ENCODE peak calls at places on chromosome 21, in eight cellular contexts. One of them, this sample, is unnamed.

GRCh38 chr21:19181604-19182140 is 778.1 kb upstream of the TMPRSS15 start:
- DNase-seq in GM23338: no peak
- DNase-seq in body of pancreas: no peak
- DNase-seq in CD4-positive, alpha-beta memory T cell: no peak
- DNase-seq in HepG2: no peak
- DNase-seq in heart right ventricle: no peak
- DNase-seq in upper lobe of right lung: no peak
- DNase-seq in adrenal gland: no peak
- DNase-seq in this sample: no peak

GRCh38 chr21:32134441-32135159 is 144.2 kb downstream of the MIS18A start:
- DNase-seq in GM23338: no peak
- DNase-seq in body of pancreas: no peak
- DNase-seq in CD4-positive, alpha-beta memory T cell: no peak
- DNase-seq in HepG2: no peak
- DNase-seq in heart right ventricle: no peak
- DNase-seq in upper lobe of right lung: no peak
- DNase-seq in adrenal gland: no peak
- DNase-seq in this sample: no peak

GRCh38 chr21:27268290-27268689 is 301.4 kb upstream of the ADAMTS5 start:
- DNase-seq in GM23338: no peak
- DNase-seq in body of pancreas: no peak
- DNase-seq in CD4-positive, alpha-beta memory T cell: no peak
- DNase-seq in HepG2: no peak
- DNase-seq in heart right ventricle: no peak
- DNase-seq in upper lobe of right lung: no peak
- DNase-seq in adrenal gland: no peak
- DNase-seq in this sample: no peak

GRCh38 chr21:19648376-19648775 is 1244.8 kb upstream of the TMPRSS15 start:
- DNase-seq in GM23338: no peak
- DNase-seq in body of pancreas: no peak
- DNase-seq in CD4-positive, alpha-beta memory T cell: no peak
- DNase-seq in HepG2: no peak
- DNase-seq in heart right ventricle: no peak
- DNase-seq in upper lobe of right lung: no peak
- DNase-seq in adrenal gland: no peak
- DNase-seq in this sample: no peak

GRCh38 chr21:31490471-31490870 is 146.4 kb upstream of the TIAM1 start:
- DNase-seq in GM23338: no peak
- DNase-seq in body of pancreas: no peak
- DNase-seq in CD4-positive, alpha-beta memory T cell: no peak
- DNase-seq in HepG2: no peak
- DNase-seq in heart right ventricle: no peak
- DNase-seq in upper lobe of right lung: no peak
- DNase-seq in adrenal gland: no peak
- DNase-seq in this sample: no peak

GRCh38 chr21:23130308-23130707 is 2132.1 kb downstream of the NCAM2 start:
- DNase-seq in GM23338: peak; percentile 4
- DNase-seq in body of pancreas: no peak
- DNase-seq in CD4-positive, alpha-beta memory T cell: no peak
- DNase-seq in HepG2: no peak
- DNase-seq in heart right ventricle: no peak
- DNase-seq in upper lobe of right lung: no peak
- DNase-seq in adrenal gland: no peak
- DNase-seq in this sample: no peak

GRCh38 chr21:26881504-26882228 is 36.5 kb upstream of the ADAMTS1 start:
- DNase-seq in GM23338: peak; percentile 44
- DNase-seq in body of pancreas: no peak
- DNase-seq in CD4-positive, alpha-beta memory T cell: no peak
- DNase-seq in HepG2: no peak
- DNase-seq in heart right ventricle: no peak
- DNase-seq in upper lobe of right lung: no peak
- DNase-seq in adrenal gland: no peak
- DNase-seq in this sample: no peak

GRCh38 chr21:9837946-9838801 is 683.2 kb upstream of the TPTE start:
- DNase-seq in GM23338: no peak
- DNase-seq in body of pancreas: no peak
- DNase-seq in CD4-positive, alpha-beta memory T cell: no peak
- DNase-seq in HepG2: no peak
- DNase-seq in heart right ventricle: no peak
- DNase-seq in upper lobe of right lung: peak; percentile 71
- DNase-seq in adrenal gland: no peak
- DNase-seq in this sample: no peak

GRCh38 chr21:10521091-10521598 is at the start of gene TPTE:
- DNase-seq in GM23338: no peak
- DNase-seq in body of pancreas: no peak
- DNase-seq in CD4-positive, alpha-beta memory T cell: no peak
- DNase-seq in HepG2: no peak
- DNase-seq in heart right ventricle: no peak
- DNase-seq in upper lobe of right lung: no peak
- DNase-seq in adrenal gland: no peak
- DNase-seq in this sample: no peak

GRCh38 chr21:44002511-44002910 is 9.6 kb upstream of the TRAPPC10 start:
- DNase-seq in GM23338: no peak
- DNase-seq in body of pancreas: no peak
- DNase-seq in CD4-positive, alpha-beta memory T cell: no peak
- DNase-seq in HepG2: no peak
- DNase-seq in heart right ventricle: no peak
- DNase-seq in upper lobe of right lung: no peak
- DNase-seq in adrenal gland: no peak
- DNase-seq in this sample: no peak

DNA sequence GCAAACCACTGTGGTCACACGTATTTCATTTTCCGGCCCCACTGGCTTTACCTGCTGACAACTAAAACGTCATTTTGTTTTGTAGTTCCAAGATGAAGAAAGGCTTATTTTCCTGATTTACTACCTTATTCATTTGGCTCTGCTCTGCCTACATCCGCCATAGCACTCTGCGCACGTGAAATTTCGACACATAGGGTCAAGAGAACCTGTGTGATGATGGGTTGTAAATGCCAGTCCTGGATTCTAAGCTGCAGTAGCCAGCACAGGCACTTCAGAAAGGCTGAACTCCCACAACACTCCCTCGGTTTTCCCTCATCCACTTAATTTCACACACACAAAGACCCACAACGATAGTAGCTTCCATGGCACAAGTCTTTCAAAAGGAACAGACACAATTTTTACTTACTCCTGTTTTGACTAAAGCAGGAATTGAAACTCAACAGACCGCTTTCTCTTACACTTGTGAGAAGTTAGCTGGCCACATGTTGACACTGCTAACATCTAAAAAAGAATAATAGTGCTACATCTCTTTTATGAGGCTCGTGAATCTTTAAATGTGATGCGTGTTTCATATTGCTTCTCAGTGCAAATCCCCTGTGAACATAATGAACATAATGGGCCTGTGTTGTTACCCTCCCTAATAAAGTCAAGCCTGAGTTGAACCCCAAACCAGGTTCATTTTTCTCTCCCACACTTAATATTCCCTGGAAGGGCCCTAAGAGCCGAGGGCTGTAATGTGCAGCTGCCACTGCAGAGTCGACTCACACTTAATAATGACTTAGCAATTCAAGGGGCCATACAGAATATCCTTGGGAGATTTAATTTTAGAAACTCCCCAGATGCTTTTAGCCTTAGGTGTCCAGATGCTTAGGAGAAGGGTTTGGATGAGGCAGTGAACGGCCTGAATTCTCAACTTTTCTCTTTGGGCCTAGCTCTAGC is 1.5 kb upstream of the RUNX1 start:
- DNase-seq in GM23338: no peak
- DNase-seq in body of pancreas: no peak
- DNase-seq in CD4-positive, alpha-beta memory T cell: no peak
- DNase-seq in HepG2: no peak
- DNase-seq in heart right ventricle: no peak
- DNase-seq in upper lobe of right lung: no peak
- DNase-seq in adrenal gland: no peak
- DNase-seq in this sample: peak; percentile 29
- H3K4me3 ChIP-seq in GM23338: no peak overlapping the region
- H3K4me3 ChIP-seq in body of pancreas: no peak overlapping the region
- H3K4me3 ChIP-seq in CD4-positive, alpha-beta memory T cell: no peak overlapping the region
- H3K4me3 ChIP-seq in HepG2: no peak overlapping the region
- H3K4me3 ChIP-seq in heart right ventricle: no peak overlapping the region
- H3K4me3 ChIP-seq in upper lobe of right lung: no peak overlapping the region
- H3K4me3 ChIP-seq in adrenal gland: no peak overlapping the region
- H3K4me3 ChIP-seq in this sample: no peak overlapping the region

DNA sequence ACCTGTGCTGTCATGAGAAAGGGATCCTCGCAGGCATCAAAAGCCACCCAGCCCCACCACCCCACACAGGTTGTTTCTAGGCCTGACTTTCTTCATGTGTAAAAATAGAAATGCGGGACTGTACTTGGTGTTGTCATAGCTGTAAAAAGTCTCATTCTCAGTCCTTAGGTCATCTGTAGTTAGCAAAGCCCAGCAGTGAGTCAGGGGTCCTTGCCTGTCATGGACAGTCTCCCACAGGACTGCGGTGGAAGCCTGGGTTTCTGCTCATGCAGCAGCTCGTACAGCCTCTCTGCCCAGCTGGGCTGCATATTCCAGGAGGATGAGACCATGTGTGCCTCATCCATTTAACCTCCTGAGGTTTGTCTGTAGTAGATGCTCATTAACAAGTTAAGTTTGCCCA is 58.2 kb downstream of the MRPS6 start:
- DNase-seq in GM23338: no peak
- DNase-seq in body of pancreas: no peak
- DNase-seq in CD4-positive, alpha-beta memory T cell: no peak
- DNase-seq in HepG2: no peak
- DNase-seq in heart right ventricle: no peak
- DNase-seq in upper lobe of right lung: no peak
- DNase-seq in adrenal gland: no peak
- DNase-seq in this sample: no peak
- H3K27ac ChIP-seq in GM23338: no peak overlapping the region
- H3K27ac ChIP-seq in body of pancreas: no peak overlapping the region
- H3K27ac ChIP-seq in CD4-positive, alpha-beta memory T cell: no peak overlapping the region
- H3K27ac ChIP-seq in HepG2: no peak overlapping the region
- H3K27ac ChIP-seq in heart right ventricle: no peak overlapping the region
- H3K27ac ChIP-seq in upper lobe of right lung: no peak overlapping the region
- H3K27ac ChIP-seq in adrenal gland: peak overlapping the region; percentile 14
- H3K27ac ChIP-seq in this sample: no peak overlapping the region

GRCh38 chr21:42320791-42321190 is 5.6 kb upstream of the TFF3 start:
- DNase-seq in GM23338: no peak
- DNase-seq in body of pancreas: no peak
- DNase-seq in CD4-positive, alpha-beta memory T cell: no peak
- DNase-seq in HepG2: no peak
- DNase-seq in heart right ventricle: no peak
- DNase-seq in upper lobe of right lung: no peak
- DNase-seq in adrenal gland: peak; percentile 6
- DNase-seq in this sample: no peak
- H3K4me3 ChIP-seq in GM23338: no peak overlapping the region
- H3K4me3 ChIP-seq in body of pancreas: no peak overlapping the region
- H3K4me3 ChIP-seq in CD4-positive, alpha-beta memory T cell: no peak overlapping the region
- H3K4me3 ChIP-seq in HepG2: no peak overlapping the region
- H3K4me3 ChIP-seq in heart right ventricle: no peak overlapping the region
- H3K4me3 ChIP-seq in upper lobe of right lung: no peak overlapping the region
- H3K4me3 ChIP-seq in adrenal gland: no peak overlapping the region
- H3K4me3 ChIP-seq in this sample: no peak overlapping the region

GRCh38 chr21:18030248-18030647 is 211.1 kb upstream of the C21orf91 start:
- DNase-seq in GM23338: no peak
- DNase-seq in body of pancreas: no peak
- DNase-seq in CD4-positive, alpha-beta memory T cell: no peak
- DNase-seq in HepG2: no peak
- DNase-seq in heart right ventricle: no peak
- DNase-seq in upper lobe of right lung: no peak
- DNase-seq in adrenal gland: no peak
- DNase-seq in this sample: no peak
- H3K27ac ChIP-seq in GM23338: no peak overlapping the region
- H3K27ac ChIP-seq in body of pancreas: no peak overlapping the region
- H3K27ac ChIP-seq in CD4-positive, alpha-beta memory T cell: no peak overlapping the region
- H3K27ac ChIP-seq in HepG2: no peak overlapping the region
- H3K27ac ChIP-seq in heart right ventricle: no peak overlapping the region
- H3K27ac ChIP-seq in upper lobe of right lung: no peak overlapping the region
- H3K27ac ChIP-seq in adrenal gland: no peak overlapping the region
- H3K27ac ChIP-seq in this sample: no peak overlapping the region